ENCODE peak calls at places on chromosome 13, in six cellular contexts. One of them, this sample, is unnamed.

GRCh38 chr13:110388141-110388943 is 81.3 kb downstream of the COL4A2 start:
- DNase-seq in EH: peak
- DNase-seq in astrocyte of the spinal cord: peak
- DNase-seq in heart right ventricle: peak
- DNase-seq in RPMI8226: no peak
- DNase-seq in GM10248: no peak
- DNase-seq in this sample: no peak

GRCh38 chr13:106490177-106490576 is 45.3 kb downstream of the EFNB2 start:
- DNase-seq in EH: no peak
- DNase-seq in astrocyte of the spinal cord: no peak
- DNase-seq in heart right ventricle: no peak
- DNase-seq in RPMI8226: no peak
- DNase-seq in GM10248: no peak
- DNase-seq in this sample: no peak

GRCh38 chr13:31866099-31866498 is 126.8 kb downstream of the RXFP2 start:
- DNase-seq in EH: no peak
- DNase-seq in astrocyte of the spinal cord: no peak
- DNase-seq in heart right ventricle: no peak
- DNase-seq in RPMI8226: no peak
- DNase-seq in GM10248: no peak
- DNase-seq in this sample: no peak

GRCh38 chr13:97113231-97114001 is 108.7 kb upstream of the MBNL2 start:
- DNase-seq in EH: no peak
- DNase-seq in astrocyte of the spinal cord: no peak
- DNase-seq in heart right ventricle: no peak
- DNase-seq in RPMI8226: no peak
- DNase-seq in GM10248: no peak
- DNase-seq in this sample: peak

GRCh38 chr13:98508280-98509074 is 68.4 kb downstream of the STK24 start:
- DNase-seq in EH: peak
- DNase-seq in astrocyte of the spinal cord: peak
- DNase-seq in heart right ventricle: no peak
- DNase-seq in RPMI8226: no peak
- DNase-seq in GM10248: no peak
- DNase-seq in this sample: no peak

GRCh38 chr13:50425772-50426171 is 410.5 kb downstream of the KCNRG start:
- DNase-seq in EH: no peak
- DNase-seq in astrocyte of the spinal cord: no peak
- DNase-seq in heart right ventricle: no peak
- DNase-seq in RPMI8226: no peak
- DNase-seq in GM10248: no peak
- DNase-seq in this sample: no peak

GRCh38 chr13:24212254-24212653 is 51.7 kb downstream of the SPATA13 start:
- DNase-seq in EH: no peak
- DNase-seq in astrocyte of the spinal cord: no peak
- DNase-seq in heart right ventricle: no peak
- DNase-seq in RPMI8226: no peak
- DNase-seq in GM10248: no peak
- DNase-seq in this sample: no peak

GRCh38 chr13:87884874-87885273 is 213.7 kb downstream of the SLITRK5 start:
- DNase-seq in EH: no peak
- DNase-seq in astrocyte of the spinal cord: peak
- DNase-seq in heart right ventricle: no peak
- DNase-seq in RPMI8226: no peak
- DNase-seq in GM10248: no peak
- DNase-seq in this sample: no peak

GRCh38 chr13:44331446-44331845 is 42.2 kb upstream of the SERP2 start:
- DNase-seq in EH: no peak
- DNase-seq in astrocyte of the spinal cord: no peak
- DNase-seq in heart right ventricle: no peak
- DNase-seq in RPMI8226: no peak
- DNase-seq in GM10248: no peak
- DNase-seq in this sample: no peak

GRCh38 chr13:92390217-92390616 is 836.4 kb upstream of the GPC6 start:
- DNase-seq in EH: no peak
- DNase-seq in astrocyte of the spinal cord: no peak
- DNase-seq in heart right ventricle: no peak
- DNase-seq in RPMI8226: no peak
- DNase-seq in GM10248: no peak
- DNase-seq in this sample: no peak

GRCh38 chr13:113245858-113246791 is 36.7 kb downstream of the CUL4A start:
- DNase-seq in EH: peak
- DNase-seq in astrocyte of the spinal cord: no peak
- DNase-seq in heart right ventricle: no peak
- DNase-seq in RPMI8226: no peak
- DNase-seq in GM10248: no peak
- DNase-seq in this sample: no peak

GRCh38 chr13:22082437-22083100 is 411.7 kb downstream of the FGF9 start:
- DNase-seq in EH: no peak
- DNase-seq in astrocyte of the spinal cord: no peak
- DNase-seq in heart right ventricle: no peak
- DNase-seq in RPMI8226: no peak
- DNase-seq in GM10248: no peak
- DNase-seq in this sample: no peak

GRCh38 chr13:100540621-100541020 is 48.0 kb downstream of the GGACT start:
- DNase-seq in EH: peak
- DNase-seq in astrocyte of the spinal cord: peak
- DNase-seq in heart right ventricle: no peak
- DNase-seq in RPMI8226: no peak
- DNase-seq in GM10248: no peak
- DNase-seq in this sample: no peak

GRCh38 chr13:74290324-74290773 is 156.1 kb upstream of the KLF12 start:
- DNase-seq in EH: peak
- DNase-seq in astrocyte of the spinal cord: peak
- DNase-seq in heart right ventricle: peak
- DNase-seq in RPMI8226: peak
- DNase-seq in GM10248: peak
- DNase-seq in this sample: peak

GRCh38 chr13:23748591-23748990 is 140.6 kb downstream of the MIPEP start:
- DNase-seq in EH: no peak
- DNase-seq in astrocyte of the spinal cord: no peak
- DNase-seq in heart right ventricle: no peak
- DNase-seq in RPMI8226: no peak
- DNase-seq in GM10248: no peak
- DNase-seq in this sample: no peak